ENCODE peak calls at places on chromosomes 1 and 21, in seven cellular contexts. One of them, this sample, is unnamed.

GRCh38 chr21:35043549-35043948 is 5.6 kb downstream of the RUNX1 start:
- DNase-seq in neural progenitor cell: no peak
- DNase-seq in SK-N-SH: no peak
- DNase-seq in psoas muscle: no peak
- DNase-seq in SJSA1: no peak
- DNase-seq in RWPE2: no peak
- DNase-seq in mesenchymal stem cell: no peak
- DNase-seq in this sample: no peak

GRCh38 chr1:43885311-43885801 is 48.2 kb upstream of the ARTN start:
- DNase-seq in neural progenitor cell: peak; percentile 60
- DNase-seq in RWPE2: peak; percentile 86
- DNase-seq in SJSA1: no peak
- DNase-seq in mesenchymal stem cell: peak; percentile 19
- DNase-seq in psoas muscle: no peak
- DNase-seq in SK-N-SH: no peak
- DNase-seq in this sample: no peak

GRCh38 chr21:44301093-44301492 is 1.2 kb downstream of the PFKL start:
- DNase-seq in psoas muscle: no peak
- DNase-seq in SK-N-SH: no peak
- DNase-seq in neural progenitor cell: no peak
- DNase-seq in SJSA1: no peak
- DNase-seq in mesenchymal stem cell: no peak
- DNase-seq in RWPE2: no peak
- DNase-seq in this sample: no peak

GRCh38 chr1:44154665-44155064 is 13.2 kb upstream of the KLF18 start:
- DNase-seq in SJSA1: no peak
- DNase-seq in SK-N-SH: no peak
- DNase-seq in neural progenitor cell: no peak
- DNase-seq in psoas muscle: no peak
- DNase-seq in RWPE2: no peak
- DNase-seq in mesenchymal stem cell: no peak
- DNase-seq in this sample: no peak

GRCh38 chr1:45050931-45051748 is 39.1 kb downstream of the UROD start:
- DNase-seq in RWPE2: no peak
- DNase-seq in neural progenitor cell: no peak
- DNase-seq in SK-N-SH: no peak
- DNase-seq in mesenchymal stem cell: no peak
- DNase-seq in psoas muscle: no peak
- DNase-seq in SJSA1: no peak
- DNase-seq in this sample: no peak

GRCh38 chr1:196545239-196545638 is 63.0 kb downstream of the KCNT2 start:
- DNase-seq in mesenchymal stem cell: no peak
- DNase-seq in neural progenitor cell: no peak
- DNase-seq in RWPE2: no peak
- DNase-seq in psoas muscle: no peak
- DNase-seq in SK-N-SH: no peak
- DNase-seq in SJSA1: no peak
- DNase-seq in this sample: no peak

GRCh38 chr21:43907751-43908150 is 42.7 kb downstream of the AGPAT3 start:
- DNase-seq in SK-N-SH: no peak
- DNase-seq in neural progenitor cell: no peak
- DNase-seq in psoas muscle: no peak
- DNase-seq in SJSA1: no peak
- DNase-seq in RWPE2: no peak
- DNase-seq in mesenchymal stem cell: no peak
- DNase-seq in this sample: no peak

GRCh38 chr1:33182452-33182851 is 609 bp upstream of the TRIM62 start:
- DNase-seq in SK-N-SH: peak; percentile 25
- DNase-seq in neural progenitor cell: peak; percentile 45
- DNase-seq in mesenchymal stem cell: peak; percentile 69
- DNase-seq in SJSA1: no peak
- DNase-seq in psoas muscle: no peak
- DNase-seq in RWPE2: no peak
- DNase-seq in this sample: peak; percentile 42

GRCh38 chr21:32519945-32520884 is 65.1 kb downstream of the TCP10L start:
- DNase-seq in psoas muscle: no peak
- DNase-seq in mesenchymal stem cell: no peak
- DNase-seq in neural progenitor cell: no peak
- DNase-seq in RWPE2: no peak
- DNase-seq in SK-N-SH: no peak
- DNase-seq in SJSA1: no peak
- DNase-seq in this sample: no peak

GRCh38 chr1:216531308-216532239 is 108.3 kb upstream of the USH2A start:
- DNase-seq in psoas muscle: no peak
- DNase-seq in SJSA1: no peak
- DNase-seq in neural progenitor cell: no peak
- DNase-seq in RWPE2: no peak
- DNase-seq in SK-N-SH: no peak
- DNase-seq in mesenchymal stem cell: peak; percentile 45
- DNase-seq in this sample: no peak

GRCh38 chr1:2942410-2942809 is 78.9 kb upstream of the ACTRT2 start:
- DNase-seq in psoas muscle: no peak
- DNase-seq in SJSA1: no peak
- DNase-seq in neural progenitor cell: no peak
- DNase-seq in mesenchymal stem cell: no peak
- DNase-seq in SK-N-SH: no peak
- DNase-seq in RWPE2: no peak
- DNase-seq in this sample: no peak

GRCh38 chr1:2943686-2944260 is 77.5 kb upstream of the ACTRT2 start:
- DNase-seq in mesenchymal stem cell: no peak
- DNase-seq in psoas muscle: no peak
- DNase-seq in RWPE2: peak; percentile 19
- DNase-seq in SK-N-SH: no peak
- DNase-seq in SJSA1: no peak
- DNase-seq in neural progenitor cell: no peak
- DNase-seq in this sample: no peak

GRCh38 chr1:2940178-2940577 is 81.1 kb upstream of the ACTRT2 start:
- DNase-seq in SK-N-SH: no peak
- DNase-seq in mesenchymal stem cell: no peak
- DNase-seq in SJSA1: no peak
- DNase-seq in RWPE2: peak; percentile 10
- DNase-seq in neural progenitor cell: no peak
- DNase-seq in psoas muscle: no peak
- DNase-seq in this sample: no peak

GRCh38 chr1:2941040-2941439 is 80.2 kb upstream of the ACTRT2 start:
- DNase-seq in RWPE2: no peak
- DNase-seq in SK-N-SH: no peak
- DNase-seq in mesenchymal stem cell: no peak
- DNase-seq in neural progenitor cell: no peak
- DNase-seq in psoas muscle: no peak
- DNase-seq in SJSA1: no peak
- DNase-seq in this sample: no peak

DNA sequence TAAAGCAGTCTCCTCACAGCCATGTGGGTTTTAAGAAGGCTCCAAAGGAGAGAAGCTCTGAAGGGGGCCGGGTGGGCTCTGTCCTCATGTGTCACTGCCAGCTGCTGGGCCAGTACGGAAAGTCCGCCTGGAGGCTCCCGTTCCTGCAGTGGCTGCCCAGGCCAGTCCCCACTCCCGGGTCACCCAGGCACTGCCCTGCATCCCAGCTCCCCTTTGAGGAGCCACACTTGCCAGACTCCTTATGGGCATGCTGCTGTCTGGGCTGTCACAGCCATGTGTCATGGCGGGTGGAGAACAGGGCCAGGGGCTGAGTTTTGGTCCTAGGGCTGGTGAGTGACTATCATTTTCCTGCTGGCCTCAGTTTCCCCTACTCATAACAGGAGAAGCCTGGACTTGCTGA is 79.4 kb upstream of the ACTRT2 start:
- DNase-seq in neural progenitor cell: no peak
- DNase-seq in SJSA1: no peak
- DNase-seq in mesenchymal stem cell: no peak
- DNase-seq in SK-N-SH: no peak
- DNase-seq in psoas muscle: no peak
- DNase-seq in RWPE2: peak; percentile 47
- DNase-seq in this sample: no peak
- H3K9me3 ChIP-seq in neural progenitor cell: no peaks in the 10 kb centered on the region
- H3K9me3 ChIP-seq in SJSA1: peaks cover 12% of the 10 kb centered on the region
- H3K9me3 ChIP-seq in mesenchymal stem cell: peaks cover 23% of the 10 kb centered on the region
- H3K9me3 ChIP-seq in SK-N-SH: no peaks in the 10 kb centered on the region
- H3K9me3 ChIP-seq in psoas muscle: no peaks in the 10 kb centered on the region
- H3K9me3 ChIP-seq in RWPE2: peaks cover 4% of the 10 kb centered on the region
- H3K9me3 ChIP-seq in this sample: peaks cover 9% of the 10 kb centered on the region

DNA sequence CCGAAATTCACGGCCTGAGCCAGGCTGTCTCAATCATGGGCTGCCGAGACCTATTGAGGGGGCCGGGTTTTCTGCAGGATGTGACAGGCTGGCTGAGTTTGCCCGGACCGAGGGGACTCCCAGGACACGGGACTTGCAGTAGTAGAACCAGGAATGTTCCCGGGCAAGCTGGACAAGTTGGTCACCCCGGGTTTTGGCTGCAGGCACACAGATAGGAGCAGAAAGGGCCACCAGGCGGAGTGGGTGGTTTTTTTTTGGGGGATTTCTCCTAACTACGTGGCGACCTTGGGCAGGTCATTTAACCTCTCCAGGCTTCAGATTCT is 25.3 kb upstream of the TNFRSF1B start:
- DNase-seq in RWPE2: no peak
- DNase-seq in mesenchymal stem cell: no peak
- DNase-seq in neural progenitor cell: no peak
- DNase-seq in SJSA1: no peak
- DNase-seq in SK-N-SH: no peak
- DNase-seq in psoas muscle: no peak
- DNase-seq in this sample: no peak
- H3K9me3 ChIP-seq in RWPE2: no peaks in the 10 kb centered on the region
- H3K9me3 ChIP-seq in mesenchymal stem cell: no peaks in the 10 kb centered on the region
- H3K9me3 ChIP-seq in neural progenitor cell: no peaks in the 10 kb centered on the region
- H3K9me3 ChIP-seq in SJSA1: no peaks in the 10 kb centered on the region
- H3K9me3 ChIP-seq in SK-N-SH: no peaks in the 10 kb centered on the region
- H3K9me3 ChIP-seq in psoas muscle: no peaks in the 10 kb centered on the region
- H3K9me3 ChIP-seq in this sample: no peaks in the 10 kb centered on the region

DNA sequence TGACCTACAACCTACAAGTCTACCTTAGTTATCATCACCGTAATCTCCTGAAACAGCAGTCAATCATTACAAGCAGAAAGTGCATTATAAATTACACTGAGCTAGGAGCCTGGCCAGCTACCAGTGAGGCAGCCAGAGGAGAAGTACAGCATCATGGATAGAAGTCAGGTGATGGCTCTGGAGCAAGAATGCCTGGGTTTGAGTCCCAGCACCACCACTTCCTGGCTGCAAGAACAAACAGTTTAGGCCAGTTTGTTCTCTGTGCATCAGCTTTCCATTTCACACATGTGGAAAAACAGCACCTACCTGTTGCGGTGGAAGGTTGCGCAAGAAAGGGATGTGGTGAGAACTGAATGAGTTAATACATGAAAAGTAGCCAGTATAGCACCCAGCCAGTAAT is 9.1 kb downstream of the CREG1 start:
- DNase-seq in RWPE2: no peak
- DNase-seq in mesenchymal stem cell: no peak
- DNase-seq in psoas muscle: no peak
- DNase-seq in neural progenitor cell: no peak
- DNase-seq in SJSA1: no peak
- DNase-seq in SK-N-SH: no peak
- DNase-seq in this sample: no peak
- H3K9me3 ChIP-seq in RWPE2: no peaks in the 10 kb centered on the region
- H3K9me3 ChIP-seq in mesenchymal stem cell: no peaks in the 10 kb centered on the region
- H3K9me3 ChIP-seq in psoas muscle: no peaks in the 10 kb centered on the region
- H3K9me3 ChIP-seq in neural progenitor cell: no peaks in the 10 kb centered on the region
- H3K9me3 ChIP-seq in SJSA1: no peaks in the 10 kb centered on the region
- H3K9me3 ChIP-seq in SK-N-SH: no peaks in the 10 kb centered on the region
- H3K9me3 ChIP-seq in this sample: no peaks in the 10 kb centered on the region

GRCh38 chr21:25453524-25453923 is 153.8 kb downstream of the MRPL39 start:
- DNase-seq in neural progenitor cell: no peak
- DNase-seq in mesenchymal stem cell: no peak
- DNase-seq in RWPE2: no peak
- DNase-seq in SJSA1: no peak
- DNase-seq in psoas muscle: no peak
- DNase-seq in SK-N-SH: no peak
- DNase-seq in this sample: no peak

GRCh38 chr21:25449950-25450349 is 157.3 kb downstream of the MRPL39 start:
- DNase-seq in SJSA1: no peak
- DNase-seq in psoas muscle: no peak
- DNase-seq in RWPE2: no peak
- DNase-seq in neural progenitor cell: no peak
- DNase-seq in mesenchymal stem cell: no peak
- DNase-seq in SK-N-SH: no peak
- DNase-seq in this sample: no peak
- H3K9me3 ChIP-seq in SJSA1: no peaks in the 10 kb centered on the region
- H3K9me3 ChIP-seq in psoas muscle: no peaks in the 10 kb centered on the region
- H3K9me3 ChIP-seq in RWPE2: no peaks in the 10 kb centered on the region
- H3K9me3 ChIP-seq in neural progenitor cell: no peaks in the 10 kb centered on the region
- H3K9me3 ChIP-seq in mesenchymal stem cell: no peaks in the 10 kb centered on the region
- H3K9me3 ChIP-seq in SK-N-SH: no peaks in the 10 kb centered on the region
- H3K9me3 ChIP-seq in this sample: no peaks in the 10 kb centered on the region

DNA sequence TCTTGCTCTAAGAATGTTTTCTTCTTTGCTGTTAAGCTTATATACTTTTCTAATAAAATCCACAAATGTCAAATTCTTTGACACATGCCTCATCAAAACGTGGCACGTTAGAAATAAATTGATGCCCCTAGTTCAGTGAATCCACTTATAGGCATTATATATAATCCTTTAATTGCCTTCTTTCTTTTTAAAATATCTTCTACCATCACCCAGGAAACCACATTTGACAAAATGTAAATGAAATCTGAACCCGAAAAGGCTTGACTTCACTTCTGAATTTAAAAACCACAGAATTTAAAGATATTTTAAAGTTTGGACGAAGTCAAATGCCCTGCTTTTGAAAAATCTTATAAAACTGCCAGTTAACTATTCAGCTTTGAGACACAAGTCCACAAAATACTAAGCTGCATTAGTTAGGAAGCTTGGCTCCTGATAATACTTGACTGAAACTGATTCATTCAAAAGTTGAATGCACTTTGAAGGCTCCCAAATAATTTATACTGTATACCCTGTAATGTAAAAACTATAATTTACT is 22.4 kb upstream of the KIFAP3 start:
- DNase-seq in neural progenitor cell: no peak
- DNase-seq in SK-N-SH: no peak
- DNase-seq in mesenchymal stem cell: no peak
- DNase-seq in RWPE2: no peak
- DNase-seq in psoas muscle: no peak
- DNase-seq in SJSA1: no peak
- DNase-seq in this sample: peak; percentile 73
- H3K9me3 ChIP-seq in neural progenitor cell: no peaks in the 10 kb centered on the region
- H3K9me3 ChIP-seq in SK-N-SH: no peaks in the 10 kb centered on the region
- H3K9me3 ChIP-seq in mesenchymal stem cell: no peaks in the 10 kb centered on the region
- H3K9me3 ChIP-seq in RWPE2: no peaks in the 10 kb centered on the region
- H3K9me3 ChIP-seq in psoas muscle: no peaks in the 10 kb centered on the region
- H3K9me3 ChIP-seq in SJSA1: no peaks in the 10 kb centered on the region
- H3K9me3 ChIP-seq in this sample: no peaks in the 10 kb centered on the region

DNA sequence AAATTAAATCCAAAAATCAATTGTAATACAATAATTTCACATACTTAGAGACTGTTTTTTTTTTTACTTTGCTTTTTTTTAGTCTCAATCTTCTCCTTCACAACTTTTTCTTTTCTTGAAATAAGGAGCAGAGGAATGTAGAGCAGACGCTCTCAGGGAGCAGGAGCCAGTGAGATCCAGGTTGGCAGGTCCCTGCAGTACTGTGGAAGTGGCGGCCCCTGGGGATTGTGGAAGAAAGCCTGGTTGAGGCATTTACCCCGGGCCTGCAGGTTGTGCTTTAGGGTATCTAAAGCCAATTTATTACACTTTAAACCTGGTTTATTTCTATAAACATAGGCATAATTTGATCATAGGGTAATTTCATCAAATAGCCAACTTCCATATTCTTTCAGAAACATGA is 748 bp upstream of the OR2AJ1 start:
- DNase-seq in RWPE2: no peak
- DNase-seq in neural progenitor cell: no peak
- DNase-seq in SJSA1: no peak
- DNase-seq in SK-N-SH: no peak
- DNase-seq in mesenchymal stem cell: no peak
- DNase-seq in psoas muscle: no peak
- DNase-seq in this sample: no peak
- H3K9me3 ChIP-seq in RWPE2: no peaks in the 10 kb centered on the region
- H3K9me3 ChIP-seq in neural progenitor cell: peaks cover 13% of the 10 kb centered on the region
- H3K9me3 ChIP-seq in SJSA1: no peaks in the 10 kb centered on the region
- H3K9me3 ChIP-seq in SK-N-SH: no peaks in the 10 kb centered on the region
- H3K9me3 ChIP-seq in mesenchymal stem cell: peaks cover 9% of the 10 kb centered on the region
- H3K9me3 ChIP-seq in psoas muscle: no peaks in the 10 kb centered on the region
- H3K9me3 ChIP-seq in this sample: peaks cover 9% of the 10 kb centered on the region